ENCODE peak calls at places on chromosomes 5 and 9, in four cellular contexts. One of them, this sample, is unnamed.

GRCh38 chr5:72268753-72269410 is 51.2 kb downstream of the MRPS27 start:
- DNase-seq in HFFc6: peak
- DNase-seq in mesendoderm: peak
- DNase-seq in A172: peak
- DNase-seq in this sample: peak

GRCh38 chr9:20209421-20210340 is 412.6 kb downstream of the MLLT3 start:
- DNase-seq in HFFc6: no peak
- DNase-seq in mesendoderm: no peak
- DNase-seq in A172: no peak
- DNase-seq in this sample: no peak

GRCh38 chr5:138738399-138738798 is 14.8 kb upstream of the CTNNA1 start:
- DNase-seq in HFFc6: no peak
- DNase-seq in mesendoderm: no peak
- DNase-seq in A172: no peak
- DNase-seq in this sample: no peak

GRCh38 chr5:11590475-11590874 is 313.8 kb downstream of the CTNND2 start:
- DNase-seq in HFFc6: no peak
- DNase-seq in mesendoderm: no peak
- DNase-seq in A172: no peak
- DNase-seq in this sample: no peak

GRCh38 chr9:113523421-113524141 is 60.1 kb downstream of the RGS3 start:
- DNase-seq in HFFc6: no peak
- DNase-seq in mesendoderm: no peak
- DNase-seq in A172: no peak
- DNase-seq in this sample: peak

GRCh38 chr9:61674882-61675281 is 485.0 kb downstream of the SPATA31A7 start:
- DNase-seq in HFFc6: no peak
- DNase-seq in mesendoderm: no peak
- DNase-seq in A172: no peak
- DNase-seq in this sample: no peak

GRCh38 chr5:180328296-180329137 is 24.6 kb downstream of the GFPT2 start:
- DNase-seq in HFFc6: peak
- DNase-seq in mesendoderm: peak
- DNase-seq in A172: peak
- DNase-seq in this sample: peak

GRCh38 chr9:81028504-81028903 is 660.8 kb downstream of the TLE1 start:
- DNase-seq in HFFc6: peak
- DNase-seq in mesendoderm: peak
- DNase-seq in A172: peak
- DNase-seq in this sample: peak

GRCh38 chr9:93111371-93112115 is 15.5 kb downstream of the CARD19 start:
- DNase-seq in HFFc6: peak
- DNase-seq in mesendoderm: no peak
- DNase-seq in A172: peak
- DNase-seq in this sample: no peak

GRCh38 chr5:145718956-145719355 is 116.2 kb downstream of the PRELID2 start:
- DNase-seq in HFFc6: peak
- DNase-seq in mesendoderm: peak
- DNase-seq in A172: peak
- DNase-seq in this sample: peak

GRCh38 chr9:70429899-70430298 is 15.4 kb upstream of the KLF9 start:
- DNase-seq in HFFc6: no peak
- DNase-seq in mesendoderm: peak
- DNase-seq in A172: no peak
- DNase-seq in this sample: no peak

GRCh38 chr9:133421615-133422542 is at the start of gene ADAMTS13:
- DNase-seq in HFFc6: no peak
- DNase-seq in mesendoderm: peak
- DNase-seq in A172: peak
- DNase-seq in this sample: peak

GRCh38 chr5:109689740-109690455 is at the start of gene MAN2A1:
- DNase-seq in HFFc6: peak
- DNase-seq in mesendoderm: peak
- DNase-seq in A172: peak
- DNase-seq in this sample: peak

GRCh38 chr5:34957299-34957698 is 27.9 kb downstream of the DNAJC21 start:
- DNase-seq in HFFc6: no peak
- DNase-seq in mesendoderm: no peak
- DNase-seq in A172: no peak
- DNase-seq in this sample: peak

GRCh38 chr5:133683646-133684290 is 71.4 kb upstream of the FSTL4 start:
- DNase-seq in HFFc6: no peak
- DNase-seq in mesendoderm: no peak
- DNase-seq in A172: no peak
- DNase-seq in this sample: no peak

GRCh38 chr5:181191526-181192336 is 13.3 kb downstream of the TRIM7 start:
- DNase-seq in HFFc6: peak
- DNase-seq in mesendoderm: peak
- DNase-seq in A172: peak
- DNase-seq in this sample: peak

GRCh38 chr9:122392714-122393113 is 21.9 kb downstream of the PTGS1 start:
- DNase-seq in HFFc6: no peak
- DNase-seq in mesendoderm: no peak
- DNase-seq in A172: no peak
- DNase-seq in this sample: no peak

GRCh38 chr9:126626117-126627022 is 12.6 kb downstream of the LMX1B start:
- DNase-seq in HFFc6: no peak
- DNase-seq in mesendoderm: peak
- DNase-seq in A172: no peak
- DNase-seq in this sample: no peak

GRCh38 chr9:79642671-79643070 is 70.9 kb downstream of the TLE4 start:
- DNase-seq in HFFc6: no peak
- DNase-seq in mesendoderm: no peak
- DNase-seq in A172: no peak
- DNase-seq in this sample: peak

GRCh38 chr5:23977996-23978395 is 470.6 kb downstream of the PRDM9 start:
- DNase-seq in HFFc6: no peak
- DNase-seq in mesendoderm: peak
- DNase-seq in A172: peak
- DNase-seq in this sample: no peak

GRCh38 chr5:175548899-175549311 is 70.5 kb downstream of the SFXN1 start:
- DNase-seq in HFFc6: no peak
- DNase-seq in mesendoderm: peak
- DNase-seq in A172: no peak
- DNase-seq in this sample: no peak

GRCh38 chr9:111916234-111916645 is 19.6 kb downstream of the UGCG start:
- DNase-seq in HFFc6: no peak
- DNase-seq in mesendoderm: no peak
- DNase-seq in A172: no peak
- DNase-seq in this sample: no peak

GRCh38 chr9:130138791-130139190 is 33.4 kb upstream of the NCS1 start:
- DNase-seq in HFFc6: peak
- DNase-seq in mesendoderm: no peak
- DNase-seq in A172: peak
- DNase-seq in this sample: peak

GRCh38 chr5:37814699-37815098 is 25.1 kb downstream of the GDNF start:
- DNase-seq in HFFc6: no peak
- DNase-seq in mesendoderm: peak
- DNase-seq in A172: peak
- DNase-seq in this sample: no peak

GRCh38 chr9:12094051-12094450 is 599.1 kb upstream of the TYRP1 start:
- DNase-seq in HFFc6: no peak
- DNase-seq in mesendoderm: no peak
- DNase-seq in A172: no peak
- DNase-seq in this sample: no peak

This sample was measured in fibroblast of villous mesenchyme.